ENCODE peak calls at places on chromosomes 12 and 14, in six cellular contexts. One of them, this sample, is unnamed.

GRCh38 chr12:27771470-27772327 is 8.3 kb upstream of the KLHL42 start:
- DNase-seq in epithelial cell of proximal tubule: no peak
- DNase-seq in foreskin fibroblast: no peak
- DNase-seq in NCI-H460: no peak
- DNase-seq in gastrocnemius medialis: no peak
- DNase-seq in adrenal gland: no peak
- DNase-seq in this sample: no peak

GRCh38 chr12:47894068-47894467 is 10.7 kb downstream of the VDR start:
- DNase-seq in epithelial cell of proximal tubule: no peak
- DNase-seq in foreskin fibroblast: no peak
- DNase-seq in NCI-H460: no peak
- DNase-seq in gastrocnemius medialis: no peak
- DNase-seq in adrenal gland: no peak
- DNase-seq in this sample: no peak

GRCh38 chr14:89243286-89243685 is 173.7 kb downstream of the FOXN3 start:
- DNase-seq in epithelial cell of proximal tubule: no peak
- DNase-seq in foreskin fibroblast: no peak
- DNase-seq in NCI-H460: no peak
- DNase-seq in gastrocnemius medialis: no peak
- DNase-seq in adrenal gland: no peak
- DNase-seq in this sample: no peak

GRCh38 chr12:93749515-93749914 is 72.3 kb downstream of the CRADD start:
- DNase-seq in epithelial cell of proximal tubule: no peak
- DNase-seq in foreskin fibroblast: no peak
- DNase-seq in NCI-H460: no peak
- DNase-seq in gastrocnemius medialis: no peak
- DNase-seq in adrenal gland: peak
- DNase-seq in this sample: peak

GRCh38 chr14:60646202-60646886 is 2.9 kb downstream of the SIX1 start:
- DNase-seq in epithelial cell of proximal tubule: no peak
- DNase-seq in foreskin fibroblast: peak
- DNase-seq in NCI-H460: no peak
- DNase-seq in gastrocnemius medialis: peak
- DNase-seq in adrenal gland: no peak
- DNase-seq in this sample: no peak

GRCh38 chr14:51643137-51643536 is 8.6 kb upstream of the FRMD6 start:
- DNase-seq in epithelial cell of proximal tubule: peak
- DNase-seq in foreskin fibroblast: peak
- DNase-seq in NCI-H460: no peak
- DNase-seq in gastrocnemius medialis: no peak
- DNase-seq in adrenal gland: no peak
- DNase-seq in this sample: no peak

GRCh38 chr12:50222275-50222783 is 55.2 kb upstream of the CERS5 start:
- DNase-seq in epithelial cell of proximal tubule: no peak
- DNase-seq in foreskin fibroblast: peak
- DNase-seq in NCI-H460: peak
- DNase-seq in gastrocnemius medialis: peak
- DNase-seq in adrenal gland: peak
- DNase-seq in this sample: peak

GRCh38 chr14:103091041-103091882 is 3.3 kb upstream of the EXOC3L4 start:
- DNase-seq in epithelial cell of proximal tubule: no peak
- DNase-seq in foreskin fibroblast: peak
- DNase-seq in NCI-H460: peak
- DNase-seq in gastrocnemius medialis: no peak
- DNase-seq in adrenal gland: no peak
- DNase-seq in this sample: peak

GRCh38 chr12:121992059-121992879 is 29.4 kb upstream of the BCL7A start:
- DNase-seq in epithelial cell of proximal tubule: peak
- DNase-seq in foreskin fibroblast: peak
- DNase-seq in NCI-H460: peak
- DNase-seq in gastrocnemius medialis: no peak
- DNase-seq in adrenal gland: no peak
- DNase-seq in this sample: no peak

This sample was measured in right cardiac atrium.